ENCODE peak calls at places on chromosomes 1 and 21, in ten cellular contexts. S is stomach; F is pulmonary artery endothelial cell; R is HS-5; H is stimulated activated CD8-positive, alpha-beta memory T cell treated with anti-CD3 and anti-CD28 coated beads, Interleukin-2, amount 100 ng/mL, for 1 hour; D is NCI-H1092; E is cardiac fibroblast; O is activated naive CD4-positive, alpha-beta T cell treated with anti-CD3 and anti-CD28 coated beads, Interleukin-2, amount 10 ng/mL, durations not matched to agents 7 days and 5 days; X is DMS153; M is CD8-positive, alpha-beta memory T cell. L is an unnamed sample.

GRCh38 chr1:205700865-205701401 is 20.6 kb upstream of the SLC45A3 start:
- DNase-seq in S (no peak), F (peak; percentile 77), R (no peak), H (no peak), D (peak; percentile 47), E (peak; percentile 62), O (no peak), X (no peak), M (no peak), L (no peak)

GRCh38 chr1:54272134-54272533 is 72.2 kb downstream of the MRPL37 start:
- DNase-seq in S (no peak), F (no peak), R (no peak), H (no peak), D (no peak), E (no peak), O (no peak), X (no peak), M (no peak), L (no peak)

GRCh38 chr21:37006521-37007291 is at the start of gene RIPPLY3:
- DNase-seq in S (no peak), F (no peak), R (no peak), H (no peak), D (peak; percentile 8), E (peak; percentile 22), O (peak; percentile 45), X (peak; percentile 7), M (no peak), L (no peak)

GRCh38 chr21:16086121-16086520 is 356.3 kb downstream of the USP25 start:
- DNase-seq in S (no peak), F (no peak), R (no peak), H (no peak), D (no peak), E (no peak), O (no peak), X (no peak), M (no peak), L (no peak)

GRCh38 chr1:48608882-48609281 is 136.9 kb upstream of the SPATA6 start:
- DNase-seq in S (no peak), F (no peak), R (no peak), H (no peak), D (no peak), E (no peak), O (no peak), X (no peak), M (no peak), L (no peak)

GRCh38 chr1:9213956-9214355 is 20.6 kb upstream of the H6PD start:
- DNase-seq in S (no peak), F (no peak), R (no peak), H (no peak), D (no peak), E (no peak), O (no peak), X (no peak), M (no peak), L (no peak)

GRCh38 chr1:15090373-15090772 is 63.2 kb upstream of the TMEM51 start:
- DNase-seq in S (peak; percentile 95), F (no peak), R (no peak), H (no peak), D (peak; percentile 57), E (no peak), O (peak; percentile 41), X (peak; percentile 92), M (no peak), L (no peak)

GRCh38 chr1:68955424-68955823 is 458.5 kb upstream of the DEPDC1 start:
- DNase-seq in S (no peak), F (no peak), R (no peak), H (no peak), D (peak; percentile 76), E (no peak), O (no peak), X (peak; percentile 60), M (no peak), L (no peak)

GRCh38 chr1:198848649-198849048 is 209.8 kb downstream of the PTPRC start:
- DNase-seq in S (no peak), F (no peak), R (no peak), H (no peak), D (no peak), E (no peak), O (no peak), X (no peak), M (no peak), L (no peak)

GRCh38 chr1:24912359-24913273 is 17.5 kb downstream of the RUNX3 start:
- DNase-seq in S (no peak), F (no peak), R (no peak), H (no peak), D (no peak), E (no peak), O (no peak), X (no peak), M (peak; percentile 79), L (no peak)

GRCh38 chr1:157648317-157648716 is 50.4 kb upstream of the FCRL4 start:
- DNase-seq in S (no peak), F (no peak), R (no peak), H (no peak), D (no peak), E (no peak), O (no peak), X (no peak), M (no peak), L (no peak)

GRCh38 chr1:165577707-165578106 is 33.9 kb downstream of the LRRC52 start:
- DNase-seq in S (no peak), F (no peak), R (no peak), H (no peak), D (no peak), E (no peak), O (no peak), X (no peak), M (no peak), L (no peak)

GRCh38 chr1:67648582-67649326 is 36.2 kb upstream of the GADD45A start:
- DNase-seq in S (no peak), F (no peak), R (no peak), H (no peak), D (no peak), E (no peak), O (no peak), X (no peak), M (no peak), L (no peak)

GRCh38 chr1:94805912-94806311 is 14.2 kb upstream of the SLC44A3 start:
- DNase-seq in S (peak; percentile 64), F (no peak), R (no peak), H (peak; percentile 7), D (no peak), E (peak; percentile 73), O (peak; percentile 64), X (no peak), M (peak; percentile 54), L (peak; percentile 39)

GRCh38 chr1:205748398-205749093 is 1.4 kb downstream of the NUCKS1 start:
- DNase-seq in S (no peak), F (no peak), R (no peak), H (no peak), D (peak; percentile 42), E (peak; percentile 78), O (peak; percentile 30), X (no peak), M (no peak), L (peak; percentile 21)

GRCh38 chr21:37220433-37220980 is 46.6 kb downstream of the VPS26C start:
- DNase-seq in S (no peak), F (no peak), R (no peak), H (no peak), D (peak; percentile 35), E (peak; percentile 55), O (peak; percentile 60), X (peak; percentile 61), M (no peak), L (no peak)

GRCh38 chr1:225450491-225451191 is 22.8 kb upstream of the LBR start:
- DNase-seq in S (no peak), F (no peak), R (no peak), H (no peak), D (no peak), E (no peak), O (no peak), X (no peak), M (no peak), L (no peak)

GRCh38 chr1:25911162-25911561 is 4.9 kb upstream of the STMN1 start:
- DNase-seq in S (no peak), F (no peak), R (no peak), H (no peak), D (no peak), E (no peak), O (no peak), X (no peak), M (no peak), L (no peak)

L was measured in naive thymus-derived CD4-positive, alpha-beta T cell.